ENCODE peak calls at places on chromosomes 11 and 22, in nine cellular contexts. U is gastrocnemius medialis, T is epithelial cell of esophagus, D is psoas muscle, M is A549, Z is AG04450, B is cardiac muscle cell, H is cardiac fibroblast, I is ascending aorta. R is an unnamed sample.

GRCh38 chr22:41030891-41031290 is 61.5 kb upstream of the EP300 start:
- DNase-seq in H (peak; percentile 86), T (no peak), U (no peak), M (no peak), D (no peak), I (no peak), Z (no peak), B (no peak), R (no peak)

GRCh38 chr11:57567512-57568329 is at the start of gene UBE2L6:
- DNase-seq in I (peak; percentile 16), D (peak; percentile 50), M (peak; percentile 87), U (peak; percentile 14), T (peak; percentile 26), Z (no peak), H (no peak), B (peak; percentile 88), R (peak; percentile 78)

GRCh38 chr11:96074551-96075309 is 150.8 kb upstream of the MTMR2 start:
- DNase-seq in M (no peak), I (no peak), Z (no peak), T (no peak), B (no peak), D (no peak), U (no peak), H (no peak), R (no peak)

GRCh38 chr11:64489831-64490441 is 101.1 kb upstream of the SLC22A12 start:
- DNase-seq in H (peak; percentile 44), Z (no peak), T (peak; percentile 60), B (peak; percentile 59), I (no peak), U (peak; percentile 16), D (peak; percentile 30), M (peak; percentile 80), R (peak; percentile 50)

GRCh38 chr22:31818481-31819392 is 64.9 kb downstream of the DEPDC5 start:
- DNase-seq in M (no peak), B (no peak), U (no peak), I (no peak), D (no peak), T (peak; percentile 4), Z (no peak), H (peak; percentile 5), R (no peak)

GRCh38 chr11:134014502-134014901 is 54.4 kb upstream of the JAM3 start:
- DNase-seq in I (no peak), T (no peak), D (no peak), M (no peak), H (no peak), U (no peak), B (peak; percentile 55), Z (no peak), R (no peak)

GRCh38 chr11:6703247-6704063 is 20.3 kb upstream of the MRPL17 start:
- DNase-seq in I (no peak), B (peak; percentile 58), H (peak; percentile 80), Z (no peak), D (peak; percentile 21), U (peak; percentile 21), M (peak; percentile 71), T (peak; percentile 86), R (no peak)

GRCh38 chr22:29259253-29259899 is 8.4 kb downstream of the RHBDD3 start:
- DNase-seq in I (no peak), T (no peak), Z (no peak), M (peak; percentile 34), U (no peak), H (no peak), B (no peak), D (no peak), R (no peak)

GRCh38 chr11:720017-720641 is 14.1 kb downstream of the EPS8L2 start:
- DNase-seq in M (no peak), D (no peak), T (no peak), Z (no peak), H (no peak), B (no peak), I (no peak), U (no peak), R (peak; percentile 69)

GRCh38 chr11:118918128-118918685 is 7.5 kb downstream of the BCL9L start:
- DNase-seq in Z (no peak), T (peak; percentile 85), I (no peak), D (peak; percentile 88), H (peak; percentile 92), M (no peak), B (no peak), U (peak; percentile 79), R (peak; percentile 77)

GRCh38 chr11:44634401-44635281 is 69.2 kb downstream of the CD82 start:
- DNase-seq in H (peak; percentile 76), Z (peak; percentile 30), M (peak; percentile 38), D (peak; percentile 79), T (peak; percentile 66), B (peak; percentile 54), I (no peak), U (no peak), R (no peak)

GRCh38 chr11:44630511-44631210 is 65.2 kb downstream of the CD82 start:
- DNase-seq in M (no peak), Z (no peak), D (no peak), T (no peak), B (no peak), I (peak; percentile 7), H (no peak), U (no peak), R (no peak)

GRCh38 chr11:44632466-44633123 is 67.1 kb downstream of the CD82 start:
- DNase-seq in Z (no peak), T (peak; percentile 47), D (peak; percentile 48), H (peak; percentile 34), U (no peak), I (no peak), B (peak; percentile 53), M (peak; percentile 66), R (no peak)

GRCh38 chr11:44631831-44632230 is 66.4 kb downstream of the CD82 start:
- DNase-seq in T (no peak), M (no peak), H (no peak), D (no peak), B (peak; percentile 63), U (no peak), I (no peak), Z (no peak), R (no peak)

GRCh38 chr11:44633641-44634040 is 68.2 kb downstream of the CD82 start:
- DNase-seq in I (no peak), M (no peak), B (peak; percentile 49), H (no peak), Z (no peak), U (no peak), T (no peak), D (no peak), R (no peak)
- TF ChIP-seq CTCF in I (no peak), M (peak; percentile 30), B (peak; percentile 50), H (peak; percentile 26), Z (peak; percentile 38), U (no peak), T (no peak), D (no peak), R (no peak)

DNA sequence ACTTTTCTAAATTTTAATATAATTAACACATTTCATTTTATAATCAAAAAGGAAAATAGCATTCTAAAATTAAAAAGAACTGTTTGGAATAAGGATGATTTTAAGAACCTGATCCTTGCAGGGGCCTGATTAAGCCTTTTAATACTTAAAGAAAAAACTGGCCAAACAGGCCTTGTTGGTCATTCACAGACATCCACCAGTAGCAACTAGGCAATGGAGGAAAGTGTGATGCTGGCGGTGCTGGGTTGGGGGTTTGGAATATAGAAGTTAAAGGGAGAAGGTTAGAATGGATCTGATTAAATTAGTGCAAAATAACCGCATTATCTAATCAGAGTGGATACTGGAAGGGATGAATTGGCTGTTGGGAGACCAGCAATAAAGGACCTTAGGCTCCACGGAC is 16.9 kb upstream of the TEAD1 start:
- DNase-seq in M (no peak), T (no peak), Z (no peak), I (no peak), D (no peak), H (no peak), U (no peak), B (no peak), R (no peak)
- TF ChIP-seq CTCF in M (no peak), T (no peak), Z (no peak), I (no peak), D (no peak), H (no peak), U (no peak), B (no peak), R (no peak)

GRCh38 chr22:42353883-42354727 is 78.1 kb downstream of the NFAM1 start:
- DNase-seq in U (no peak), I (no peak), T (no peak), B (no peak), M (no peak), H (no peak), D (no peak), Z (no peak), R (no peak)
- TF ChIP-seq CTCF in U (no peak), I (no peak), T (peak; percentile 17), B (no peak), M (no peak), H (no peak), D (no peak), Z (peak; percentile 12), R (no peak)

GRCh38 chr22:38073150-38074130 is 10.5 kb downstream of the SLC16A8 start:
- DNase-seq in U (no peak), Z (no peak), M (no peak), T (no peak), B (no peak), D (peak; percentile 4), I (no peak), H (no peak), R (no peak)

GRCh38 chr22:38072322-38073149 is 11.4 kb downstream of the SLC16A8 start:
- DNase-seq in B (no peak), H (no peak), D (peak; percentile 13), U (no peak), T (no peak), I (no peak), M (no peak), Z (no peak), R (no peak)

GRCh38 chr22:38075961-38076360 is 8.0 kb downstream of the SLC16A8 start:
- DNase-seq in M (no peak), Z (no peak), B (no peak), I (no peak), U (no peak), D (peak; percentile 7), T (no peak), H (no peak), R (no peak)

GRCh38 chr22:38075105-38075825 is 8.7 kb downstream of the SLC16A8 start:
- DNase-seq in T (no peak), H (no peak), I (no peak), U (no peak), M (no peak), D (peak; percentile 11), Z (no peak), B (no peak), R (peak; percentile 81)

DNA sequence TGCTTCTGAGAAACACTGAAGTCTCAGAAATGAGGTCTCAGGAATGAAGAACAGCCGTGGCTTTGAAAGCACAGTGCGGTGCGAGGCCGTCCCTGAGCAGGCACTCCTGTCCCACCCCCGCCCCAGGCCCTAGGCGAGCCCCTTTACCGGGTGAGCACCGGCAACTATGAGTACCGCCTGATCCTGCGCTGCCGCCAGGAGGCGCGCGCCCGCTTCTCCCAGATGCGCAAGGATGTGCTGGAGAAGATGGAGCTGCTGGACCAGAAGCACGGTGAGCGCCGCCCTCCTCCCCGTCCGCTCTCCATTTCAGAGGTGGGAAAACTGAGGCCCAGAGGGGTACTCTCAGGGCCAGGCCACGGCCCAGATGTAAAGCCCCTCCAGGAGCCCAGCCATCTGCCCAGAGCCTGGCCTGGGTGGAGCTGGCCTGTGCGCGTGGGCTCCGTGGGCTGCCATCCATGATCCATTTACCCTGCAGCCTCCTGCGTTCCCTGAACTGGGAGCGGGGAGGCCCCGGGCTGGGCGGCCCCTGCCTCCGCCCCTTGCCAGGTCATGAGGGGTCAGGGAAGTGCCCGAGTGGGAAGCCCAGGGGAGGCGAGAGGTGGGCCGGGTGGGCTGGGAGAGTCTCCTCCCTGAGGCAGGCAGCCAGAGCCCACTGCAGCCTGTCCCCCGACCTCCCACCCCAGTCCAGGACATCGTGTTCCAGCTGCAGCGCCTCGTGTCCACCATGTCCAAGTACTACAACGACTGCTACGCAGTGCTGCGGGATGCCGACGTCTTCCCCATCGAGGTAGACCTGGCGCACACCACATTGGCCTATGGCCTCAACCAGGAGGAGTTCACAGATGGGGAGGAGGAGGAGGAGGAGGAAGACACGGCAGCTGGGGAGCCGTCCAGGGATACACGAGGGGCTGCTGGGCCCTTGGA is 9.5 kb downstream of the SLC16A8 start:
- DNase-seq in I (no peak), T (peak; percentile 41), H (peak; percentile 36), U (no peak), Z (peak; percentile 10), B (no peak), M (no peak), D (peak; percentile 22), R (peak; percentile 85)
- TF ChIP-seq CTCF in I (no peak), T (peak; percentile 57), H (peak; percentile 62), U (no peak), Z (peak; percentile 61), B (peak; percentile 67), M (no peak), D (no peak), R (no peak)

R was measured in upper lobe of left lung.